ENCODE peak calls at places on chromosomes 7 and 10, in five cellular contexts. E is neural crest cell, Q is neural progenitor cell, Y is GM10248, F is tibial artery. S is an unnamed sample.

GRCh38 chr10:116740971-116741370 is 1.4 kb downstream of the HSPA12A start:
- DNase-seq in E (no peak), Q (peak), Y (no peak), F (no peak), S (no peak)

GRCh38 chr7:45084336-45084735 is 4.4 kb downstream of the NACAD start:
- DNase-seq in E (no peak), Q (no peak), Y (no peak), F (peak), S (peak)

GRCh38 chr10:17479015-17479615 is 24.7 kb upstream of the ST8SIA6 start:
- DNase-seq in E (no peak), Q (no peak), Y (no peak), F (no peak), S (no peak)

GRCh38 chr7:127530148-127530547 is 55.2 kb downstream of the GCC1 start:
- DNase-seq in E (no peak), Q (no peak), Y (no peak), F (no peak), S (no peak)

GRCh38 chr7:18420758-18421157 is 74.8 kb upstream of the HDAC9 start:
- DNase-seq in E (no peak), Q (no peak), Y (no peak), F (no peak), S (no peak)

GRCh38 chr10:89785095-89785494 is 83.7 kb downstream of the KIF20B start:
- DNase-seq in E (no peak), Q (no peak), Y (no peak), F (no peak), S (no peak)

GRCh38 chr7:4288791-4289190 is 393.3 kb upstream of the FOXK1 start:
- DNase-seq in E (no peak), Q (no peak), Y (no peak), F (no peak), S (no peak)

GRCh38 chr10:119005377-119006043 is 24.0 kb upstream of the NANOS1 start:
- DNase-seq in E (no peak), Q (no peak), Y (no peak), F (no peak), S (no peak)

GRCh38 chr7:15889501-15889900 is 203.0 kb upstream of the MEOX2 start:
- DNase-seq in E (no peak), Q (peak), Y (no peak), F (no peak), S (no peak)

GRCh38 chr7:134865001-134865845 is 85.8 kb downstream of the CALD1 start:
- DNase-seq in E (no peak), Q (peak), Y (peak), F (no peak), S (no peak)

GRCh38 chr10:36452851-36453250 is 672.5 kb upstream of the ANKRD30A start:
- DNase-seq in E (no peak), Q (no peak), Y (no peak), F (no peak), S (no peak)

GRCh38 chr10:35637456-35637855 is 4.6 kb downstream of the FZD8 start:
- DNase-seq in E (no peak), Q (peak), Y (no peak), F (no peak), S (no peak)

GRCh38 chr10:120891367-120891766 is 40.2 kb downstream of the WDR11 start:
- DNase-seq in E (no peak), Q (no peak), Y (no peak), F (no peak), S (no peak)

GRCh38 chr7:55192718-55193117 is 172.4 kb upstream of the LANCL2 start:
- DNase-seq in E (no peak), Q (no peak), Y (no peak), F (no peak), S (no peak)

GRCh38 chr7:92916751-92917369 is 80.5 kb upstream of the CDK6 start:
- DNase-seq in E (no peak), Q (peak), Y (no peak), F (no peak), S (no peak)

GRCh38 chr7:32905175-32905662 is 13.7 kb upstream of the KBTBD2 start:
- DNase-seq in E (peak), Q (peak), Y (peak), F (no peak), S (no peak)

GRCh38 chr10:58757352-58758071 is 244.8 kb downstream of the BICC1 start:
- DNase-seq in E (no peak), Q (no peak), Y (peak), F (no peak), S (no peak)

GRCh38 chr10:100100651-100101525 is 19.2 kb upstream of the CPN1 start:
- DNase-seq in E (no peak), Q (peak), Y (peak), F (no peak), S (no peak)

GRCh38 chr7:101940830-101941229 is 123.4 kb downstream of the CUX1 start:
- DNase-seq in E (no peak), Q (peak), Y (no peak), F (no peak), S (no peak)

GRCh38 chr10:108789911-108790310 is 1133.4 kb downstream of the XPNPEP1 start:
- DNase-seq in E (no peak), Q (no peak), Y (no peak), F (no peak), S (no peak)

GRCh38 chr10:59175538-59176240 is 754 bp upstream of the PHYHIPL start:
- DNase-seq in E (no peak), Q (peak), Y (peak), F (no peak), S (peak)

GRCh38 chr7:128446306-128446705 is 9.4 kb upstream of the HILPDA start:
- DNase-seq in E (no peak), Q (no peak), Y (no peak), F (no peak), S (no peak)

GRCh38 chr10:8235253-8236027 is 181.0 kb downstream of the GATA3 start:
- DNase-seq in E (no peak), Q (no peak), Y (no peak), F (no peak), S (no peak)

GRCh38 chr10:132421377-132422168 is 24.6 kb downstream of the PWWP2B start:
- DNase-seq in E (peak), Q (peak), Y (no peak), F (peak), S (no peak)

GRCh38 chr7:90597527-90597871 is 1.4 kb downstream of the CDK14 start:
- DNase-seq in E (no peak), Q (peak), Y (no peak), F (no peak), S (no peak)

GRCh38 chr7:90595341-90595800 is 750 bp upstream of the CDK14 start:
- DNase-seq in E (peak), Q (no peak), Y (no peak), F (no peak), S (no peak)

GRCh38 chr7:90596745-90597526 is 815 bp downstream of the CDK14 start:
- DNase-seq in E (no peak), Q (peak), Y (peak), F (no peak), S (no peak)

GRCh38 chr7:90594791-90595317 is 1.3 kb upstream of the CDK14 start:
- DNase-seq in E (no peak), Q (peak), Y (no peak), F (peak), S (no peak)

GRCh38 chr7:90595801-90596683 is at the start of gene CDK14:
- DNase-seq in E (peak), Q (peak), Y (peak), F (peak), S (peak)
- TF ChIP-seq CTCF in E (peak), Q (peak), Y (peak), F (peak), S (peak)

GRCh38 chr10:5603848-5604170 is 62.6 kb downstream of the ASB13 start:
- DNase-seq in E (no peak), Q (no peak), Y (no peak), F (no peak), S (peak)
- TF ChIP-seq CTCF in E (no peak), Q (no peak), Y (no peak), F (no peak), S (no peak)

GRCh38 chr7:126179916-126180315 is 1072.8 kb downstream of the GRM8 start:
- DNase-seq in E (no peak), Q (no peak), Y (no peak), F (no peak), S (no peak)

GRCh38 chr7:126177779-126178178 is 1075.0 kb downstream of the GRM8 start:
- DNase-seq in E (no peak), Q (no peak), Y (no peak), F (no peak), S (no peak)

GRCh38 chr7:126178865-126179264 is 1073.9 kb downstream of the GRM8 start:
- DNase-seq in E (no peak), Q (no peak), Y (no peak), F (no peak), S (no peak)
- TF ChIP-seq CTCF in E (no peak), Q (no peak), Y (no peak), F (no peak), S (no peak)

GRCh38 chr7:121080257-121080912 is 91.9 kb downstream of the CPED1 start:
- DNase-seq in E (no peak), Q (no peak), Y (no peak), F (no peak), S (no peak)

GRCh38 chr7:121080913-121081326 is 92.4 kb downstream of the CPED1 start:
- DNase-seq in E (no peak), Q (no peak), Y (no peak), F (no peak), S (no peak)

GRCh38 chr7:121081327-121081936 is 92.9 kb downstream of the CPED1 start:
- DNase-seq in E (no peak), Q (peak), Y (peak), F (no peak), S (no peak)

GRCh38 chr7:121078701-121079227 is 90.3 kb downstream of the CPED1 start:
- DNase-seq in E (no peak), Q (no peak), Y (no peak), F (no peak), S (no peak)

DNA sequence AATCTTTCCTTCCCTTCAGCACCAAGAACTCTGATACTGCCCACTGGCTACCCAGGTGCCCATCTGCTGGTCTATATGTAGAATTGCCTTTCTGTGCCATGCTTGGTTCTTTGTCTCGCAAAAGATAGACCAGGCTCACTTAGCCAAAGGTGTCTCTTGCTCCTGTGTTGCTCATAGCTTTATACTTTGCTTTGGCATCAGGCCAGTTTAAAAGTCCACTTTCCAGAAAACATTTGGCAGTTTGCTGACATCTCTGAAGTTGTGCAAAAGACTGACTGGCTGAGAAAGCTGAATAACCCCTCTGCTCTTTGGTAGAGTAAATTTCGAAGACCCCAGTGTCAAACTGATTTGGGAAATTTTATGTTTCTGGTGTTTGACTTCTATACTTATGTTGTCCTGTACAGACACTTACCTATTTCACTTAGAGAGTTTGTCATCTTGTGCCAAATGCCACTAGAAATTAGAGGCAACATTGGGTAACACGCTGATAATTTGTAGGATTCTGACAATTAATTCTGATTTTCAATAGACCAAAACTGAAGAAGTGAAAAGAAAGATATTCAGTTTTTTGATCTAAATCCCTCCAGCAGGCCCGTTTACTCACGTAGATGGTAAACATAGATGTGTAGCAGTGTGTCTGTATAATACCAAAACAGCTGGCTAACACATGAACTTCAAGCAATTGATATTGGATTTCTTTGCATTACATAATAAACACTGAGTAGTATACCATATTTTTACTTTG is 91.1 kb downstream of the CPED1 start:
- DNase-seq in E (no peak), Q (no peak), Y (no peak), F (no peak), S (no peak)
- TF ChIP-seq CTCF in E (no peak), Q (no peak), Y (no peak), F (peak), S (peak)

GRCh38 chr7:129493555-129493954 is 8.8 kb upstream of the SMKR1 start:
- DNase-seq in E (no peak), Q (no peak), Y (no peak), F (no peak), S (no peak)
- TF ChIP-seq CTCF in E (no peak), Q (peak), Y (peak), F (no peak), S (peak)